ENCODE peak calls at places on chromosome 22, in five cellular contexts. B is iPS DF 19.7, V is RCC 7860, X is cardiac muscle cell, Q is caudate nucleus. H is an unnamed sample.

GRCh38 chr22:32803020-32803758 is 1.7 kb downstream of the TIMP3 start:
- DNase-seq in X (no peak), V (no peak), B (no peak), Q (no peak), H (no peak)

GRCh38 chr22:21642584-21643448 is 714 bp downstream of the SDF2L1 start:
- DNase-seq in B (no peak), X (peak), Q (no peak), V (peak), H (peak)

GRCh38 chr22:50209893-50210292 is 9.1 kb downstream of the SELENOO start:
- DNase-seq in B (no peak), V (peak), X (peak), Q (no peak), H (peak)

GRCh38 chr22:48944756-48945620 is 882.7 kb downstream of the BRD1 start:
- DNase-seq in B (no peak), Q (no peak), V (no peak), X (no peak), H (no peak)

GRCh38 chr22:47386812-47387510 is 624.5 kb downstream of the TBC1D22A start:
- DNase-seq in Q (no peak), V (no peak), B (no peak), X (no peak), H (no peak)

GRCh38 chr22:27372364-27372763 is 429.2 kb downstream of the MN1 start:
- DNase-seq in Q (no peak), X (no peak), V (no peak), B (no peak), H (no peak)

GRCh38 chr22:36546092-36546804 is 17.3 kb upstream of the EIF3D start:
- DNase-seq in Q (no peak), V (no peak), B (no peak), X (peak), H (peak)

GRCh38 chr22:29346659-29347058 is 31.2 kb upstream of the RASL10A start:
- DNase-seq in Q (peak), V (no peak), B (no peak), X (no peak), H (peak)

GRCh38 chr22:49294656-49295464 is 532.8 kb downstream of the BRD1 start:
- DNase-seq in V (no peak), X (no peak), Q (no peak), B (no peak), H (no peak)

GRCh38 chr22:50148991-50149721 is 21.4 kb upstream of the PANX2 start:
- DNase-seq in Q (no peak), V (peak), B (peak), X (peak), H (peak)

GRCh38 chr22:17303840-17304779 is 65.2 kb upstream of the CECR2 start:
- DNase-seq in X (no peak), V (no peak), Q (no peak), B (no peak), H (peak)

GRCh38 chr22:30821381-30821780 is 126.7 kb downstream of the OSBP2 start:
- DNase-seq in V (no peak), X (no peak), B (no peak), Q (no peak), H (no peak)

H was measured in G401.